ENCODE peak calls at places on chromosomes 1 and 21, in five cellular contexts. D is GM12878, H is AG04450, X is right atrium auricular region, I is cardiac muscle cell. Q is an unnamed sample.

GRCh38 chr1:200131551-200132125 is 104.1 kb downstream of the NR5A2 start:
- DNase-seq in H (no peak), I (no peak), D (no peak), X (no peak), Q (no peak)

GRCh38 chr1:228374711-228375577 is 31.7 kb downstream of the TRIM11 start:
- DNase-seq in I (no peak), D (no peak), H (peak; percentile 88), X (peak; percentile 94), Q (peak; percentile 19)

GRCh38 chr21:38358666-38359065 is 101.9 kb downstream of the KCNJ15 start:
- DNase-seq in X (peak; percentile 16), H (no peak), I (no peak), D (no peak), Q (no peak)

GRCh38 chr1:241985787-241986186 is 13.1 kb downstream of the MAP1LC3C start:
- DNase-seq in X (no peak), D (no peak), I (peak; percentile 61), H (no peak), Q (no peak)

GRCh38 chr1:155208656-155209372 is at the start of gene MTX1:
- DNase-seq in I (peak; percentile 93), H (no peak), D (no peak), X (peak; percentile 96), Q (peak; percentile 93)

GRCh38 chr1:227766015-227766634 is 30.9 kb downstream of the SNAP47 start:
- DNase-seq in H (no peak), D (no peak), I (no peak), X (no peak), Q (peak; percentile 73)

GRCh38 chr1:4970532-4970931 is 316.1 kb downstream of the AJAP1 start:
- DNase-seq in I (no peak), H (no peak), D (no peak), X (no peak), Q (no peak)

GRCh38 chr1:202952818-202953217 is 5.3 kb downstream of the ADIPOR1 start:
- DNase-seq in D (no peak), X (peak; percentile 68), I (no peak), H (no peak), Q (no peak)

GRCh38 chr1:2372551-2373490 is 18.5 kb downstream of the MORN1 start:
- DNase-seq in D (no peak), I (no peak), H (no peak), X (no peak), Q (no peak)

GRCh38 chr1:176225485-176225884 is 18.4 kb upstream of the COP1 start:
- DNase-seq in X (no peak), D (no peak), I (no peak), H (no peak), Q (no peak)

GRCh38 chr1:202112864-202113689 is 9.6 kb upstream of the GPR37L1 start:
- DNase-seq in D (no peak), X (no peak), H (no peak), I (no peak), Q (no peak)

GRCh38 chr1:31763671-31764306 is 351 bp downstream of the ADGRB2 start:
- DNase-seq in H (no peak), D (no peak), I (no peak), X (no peak), Q (no peak)

GRCh38 chr21:20779321-20779720 is 218.9 kb upstream of the NCAM2 start:
- DNase-seq in D (no peak), I (no peak), H (no peak), X (no peak), Q (no peak)

GRCh38 chr1:224898937-224899336 is 30.5 kb upstream of the DNAH14 start:
- DNase-seq in I (no peak), X (no peak), H (no peak), D (no peak), Q (no peak)
- H3K27ac ChIP-seq in I (no peak overlapping the region), X (no peak overlapping the region), H (no peak overlapping the region), D (no peak overlapping the region), Q (no peak overlapping the region)

GRCh38 chr1:69090170-69090569 is 477.6 kb upstream of the LRRC7 start:
- DNase-seq in D (no peak), I (no peak), H (no peak), X (no peak), Q (no peak)
- H3K27ac ChIP-seq in D (no peak overlapping the region), I (no peak overlapping the region), H (no peak overlapping the region), X (no peak overlapping the region), Q (no peak overlapping the region)

GRCh38 chr1:234605493-234605982 is 4.4 kb downstream of the IRF2BP2 start:
- DNase-seq in I (no peak), H (no peak), X (no peak), D (no peak), Q (no peak)

GRCh38 chr1:234602334-234603220 is 7.4 kb downstream of the IRF2BP2 start:
- DNase-seq in I (no peak), X (peak; percentile 69), H (peak; percentile 86), D (no peak), Q (no peak)

GRCh38 chr1:234603221-234604204 is 6.5 kb downstream of the IRF2BP2 start:
- DNase-seq in X (no peak), D (no peak), H (no peak), I (no peak), Q (no peak)

GRCh38 chr1:234604726-234605492 is 5.1 kb downstream of the IRF2BP2 start:
- DNase-seq in D (no peak), H (no peak), I (no peak), X (no peak), Q (no peak)

DNA sequence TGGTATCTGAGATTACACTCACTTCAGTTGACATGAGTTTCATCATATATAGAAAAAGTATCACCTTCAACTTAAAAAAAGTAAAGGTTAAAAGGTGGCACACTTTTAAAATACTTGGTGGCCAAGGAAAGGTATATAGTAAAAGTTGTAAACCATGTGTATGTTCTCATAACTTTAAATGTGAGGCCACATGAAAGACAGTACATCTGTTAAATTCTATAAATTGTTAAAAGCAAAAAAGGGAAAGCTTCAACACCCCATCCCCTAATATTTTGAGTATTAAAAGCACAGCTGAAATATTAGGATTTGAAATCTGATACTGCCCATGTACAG is 5.6 kb downstream of the IRF2BP2 start:
- DNase-seq in H (no peak), X (no peak), I (no peak), D (no peak), Q (no peak)
- H3K27ac ChIP-seq in H (no peak overlapping the region), X (peak overlapping the region; percentile 100), I (peak overlapping the region; percentile 98), D (peak overlapping the region; percentile 97), Q (peak overlapping the region; percentile 99)

GRCh38 chr1:18739408-18739807 is 108.8 kb downstream of the PAX7 start:
- DNase-seq in X (no peak), I (no peak), H (no peak), D (no peak), Q (no peak)

GRCh38 chr1:18736958-18737357 is 106.3 kb downstream of the PAX7 start:
- DNase-seq in H (no peak), X (no peak), D (no peak), I (no peak), Q (no peak)

GRCh38 chr1:18739956-18740355 is 109.3 kb downstream of the PAX7 start:
- DNase-seq in D (no peak), I (no peak), H (no peak), X (no peak), Q (no peak)

GRCh38 chr1:18738126-18738525 is 107.5 kb downstream of the PAX7 start:
- DNase-seq in D (no peak), X (no peak), H (no peak), I (no peak), Q (no peak)

GRCh38 chr1:18738617-18739016 is 108.0 kb downstream of the PAX7 start:
- DNase-seq in D (no peak), I (no peak), X (no peak), H (no peak), Q (no peak)
- H3K27ac ChIP-seq in D (no peak overlapping the region), I (no peak overlapping the region), X (no peak overlapping the region), H (no peak overlapping the region), Q (no peak overlapping the region)

GRCh38 chr1:9062846-9063245 is 6.6 kb downstream of the SLC2A5 start:
- DNase-seq in I (no peak), X (no peak), H (no peak), D (no peak), Q (no peak)

GRCh38 chr1:9059944-9060744 is 9.3 kb downstream of the SLC2A5 start:
- DNase-seq in H (no peak), I (no peak), X (no peak), D (no peak), Q (no peak)

GRCh38 chr1:9061949-9062555 is 7.4 kb downstream of the SLC2A5 start:
- DNase-seq in I (no peak), D (no peak), X (no peak), H (no peak), Q (no peak)

GRCh38 chr1:9058465-9058864 is 11.0 kb downstream of the SLC2A5 start:
- DNase-seq in I (no peak), D (no peak), X (no peak), H (no peak), Q (no peak)

DNA sequence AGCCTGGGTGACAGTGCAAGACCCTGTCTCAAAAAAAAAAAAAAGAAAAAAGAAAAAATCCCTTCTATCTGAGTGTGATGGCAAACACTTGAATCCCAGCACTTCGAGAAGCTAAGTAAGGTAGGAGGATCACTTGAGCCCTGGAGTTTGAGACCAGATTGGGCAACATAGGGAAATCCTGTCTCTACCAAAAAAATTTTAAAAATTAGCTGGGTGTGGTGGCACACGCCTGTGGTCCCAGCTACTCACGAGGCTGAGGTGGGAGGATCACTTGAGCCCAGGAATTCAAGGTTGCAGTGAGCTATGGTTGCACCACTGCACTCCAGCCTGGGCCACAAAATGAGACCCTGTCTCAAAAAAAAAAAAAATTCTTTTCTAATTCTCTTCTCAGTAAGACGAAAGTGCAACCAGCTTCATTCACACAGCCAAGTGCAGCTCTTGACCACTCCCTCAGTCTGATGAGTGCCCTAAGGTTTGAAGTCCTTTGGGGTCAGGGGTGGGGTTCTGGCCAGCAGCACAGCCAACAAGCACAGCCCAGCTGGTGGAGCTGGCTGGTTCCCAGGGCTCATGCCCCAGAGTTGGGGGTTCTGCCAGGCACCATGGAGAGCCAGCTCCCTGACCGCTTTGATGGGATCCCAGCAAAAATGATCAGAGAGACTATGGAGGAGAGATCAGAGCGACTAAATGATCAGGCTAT is 8.0 kb downstream of the SLC2A5 start:
- DNase-seq in D (no peak), I (no peak), H (no peak), X (no peak), Q (no peak)
- H3K27ac ChIP-seq in D (peak overlapping the region; percentile 2), I (no peak overlapping the region), H (no peak overlapping the region), X (no peak overlapping the region), Q (no peak overlapping the region)